ENCODE peak calls at places on chromosomes 3 and 15, in seven cellular contexts. J is stimulated activated CD4-positive, alpha-beta T cell treated with anti-CD3 and anti-CD28 coated beads, TNF-alpha, amount 100 ng/mL, for 24 hours; F is activated CD4-positive, CD25-positive, alpha-beta regulatory T cell treated with anti-CD3 and anti-CD28 coated beads, Interleukin-2, amount 50 U/mL, for 16 hours; T is uterus; R is Caki2; H is substantia nigra; M is tibial nerve. Q is an unnamed sample.
A peak's percentile ranks its signal among the peaks of the same experiment; 100 is the strongest.

GRCh38 chr3:148971819-148972218 is 19.5 kb upstream of the GYG1 start:
- DNase-seq in J (no peak), F (no peak), T (peak; percentile 91), R (no peak), H (no peak), M (no peak), Q (peak; percentile 81)

GRCh38 chr15:33963831-33964664 is 4.2 kb upstream of the CHRM5 start:
- DNase-seq in J (no peak), F (no peak), T (no peak), R (peak; percentile 17), H (no peak), M (no peak), Q (no peak)

GRCh38 chr15:51796777-51797474 is 32.5 kb upstream of the TMOD3 start:
- DNase-seq in J (no peak), F (no peak), T (no peak), R (peak; percentile 77), H (no peak), M (no peak), Q (no peak)

GRCh38 chr3:183641875-183642274 is 6.5 kb downstream of the KLHL24 start:
- DNase-seq in J (no peak), F (no peak), T (no peak), R (no peak), H (no peak), M (no peak), Q (no peak)

GRCh38 chr3:72661115-72661457 is 187.2 kb downstream of the SHQ1 start:
- DNase-seq in J (no peak), F (no peak), T (peak; percentile 46), R (peak; percentile 61), H (no peak), M (no peak), Q (peak; percentile 92)

GRCh38 chr15:31326729-31327673 is at the start of gene KLF13:
- DNase-seq in J (peak; percentile 63), F (peak; percentile 52), T (no peak), R (peak; percentile 76), H (no peak), M (peak; percentile 45), Q (peak; percentile 85)

GRCh38 chr3:121660356-121661171 is at the start of gene HCLS1:
- DNase-seq in J (peak; percentile 60), F (peak; percentile 56), T (peak; percentile 18), R (no peak), H (no peak), M (peak; percentile 19), Q (peak; percentile 76)

GRCh38 chr3:48472923-48473616 is 26.5 kb downstream of the ATRIP start:
- DNase-seq in J (peak; percentile 97), F (peak; percentile 88), T (peak; percentile 92), R (peak; percentile 91), H (peak; percentile 74), M (peak; percentile 84), Q (peak; percentile 96)

GRCh38 chr3:61628636-61629035 is 67.3 kb downstream of the PTPRG start:
- DNase-seq in J (no peak), F (no peak), T (no peak), R (no peak), H (no peak), M (no peak), Q (no peak)

GRCh38 chr15:96066126-96066525 is 264.4 kb upstream of the NR2F2 start:
- DNase-seq in J (no peak), F (no peak), T (no peak), R (no peak), H (no peak), M (no peak), Q (no peak)

GRCh38 chr3:189978753-189979152 is 141.9 kb downstream of the P3H2 start:
- DNase-seq in J (no peak), F (no peak), T (no peak), R (no peak), H (no peak), M (no peak), Q (no peak)

GRCh38 chr15:45794768-45795486 is 160.1 kb downstream of the SQOR start:
- DNase-seq in J (no peak), F (no peak), T (no peak), R (no peak), H (no peak), M (no peak), Q (no peak)

GRCh38 chr3:17125738-17126137 is 241.0 kb downstream of the PLCL2 start:
- DNase-seq in J (no peak), F (no peak), T (no peak), R (no peak), H (no peak), M (no peak), Q (no peak)

GRCh38 chr3:71601811-71602210 is 18.3 kb upstream of the FOXP1 start:
- DNase-seq in J (no peak), F (no peak), T (no peak), R (peak; percentile 67), H (no peak), M (no peak), Q (no peak)

GRCh38 chr15:86743283-86743903 is 663.7 kb downstream of the AGBL1 start:
- DNase-seq in J (peak; percentile 67), F (peak; percentile 15), T (no peak), R (peak; percentile 16), H (no peak), M (no peak), Q (no peak)

GRCh38 chr3:117355566-117355965 is 646.0 kb downstream of the TUSC7 start:
- DNase-seq in J (no peak), F (no peak), T (no peak), R (peak; percentile 3), H (no peak), M (no peak), Q (no peak)

GRCh38 chr3:177800565-177800964 is 603.3 kb upstream of the TBL1XR1 start:
- DNase-seq in J (no peak), F (no peak), T (no peak), R (no peak), H (no peak), M (no peak), Q (no peak)

GRCh38 chr3:194689493-194689901 is 3.8 kb downstream of the FAM43A start:
- DNase-seq in J (no peak), F (no peak), T (peak; percentile 50), R (no peak), H (no peak), M (no peak), Q (no peak)

GRCh38 chr3:167740961-167741587 is 5.6 kb downstream of the SERPINI1 start:
- DNase-seq in J (peak; percentile 11), F (no peak), T (no peak), R (peak; percentile 31), H (peak; percentile 1), M (no peak), Q (no peak)

GRCh38 chr3:107542665-107543064 is 19.9 kb downstream of the BBX start:
- DNase-seq in J (no peak), F (no peak), T (no peak), R (no peak), H (no peak), M (no peak), Q (no peak)

GRCh38 chr3:22475665-22476064 is 724.7 kb upstream of the ZNF385D start:
- DNase-seq in J (no peak), F (no peak), T (no peak), R (peak; percentile 63), H (no peak), M (no peak), Q (no peak)

GRCh38 chr3:60314064-60314463 is 937.2 kb downstream of the FHIT start:
- DNase-seq in J (no peak), F (no peak), T (no peak), R (no peak), H (no peak), M (no peak), Q (no peak)

GRCh38 chr3:36397856-36398255 is 17.6 kb downstream of the STAC start:
- DNase-seq in J (no peak), F (no peak), T (no peak), R (no peak), H (no peak), M (no peak), Q (no peak)

GRCh38 chr15:75156306-75157215 is 45.1 kb upstream of the C15orf39 start:
- DNase-seq in J (no peak), F (no peak), T (no peak), R (peak; percentile 53), H (no peak), M (no peak), Q (no peak)

GRCh38 chr3:180362081-180362480 is 239.9 kb upstream of the TTC14 start:
- DNase-seq in J (no peak), F (no peak), T (no peak), R (no peak), H (no peak), M (no peak), Q (no peak)

Q was measured in sigmoid colon.